ENCODE peak calls at places on chromosomes 3 and 15, in five cellular contexts. L is mammary epithelial cell, R is PC-3, J is astrocyte of the spinal cord, P is heart left ventricle. E is an unnamed sample.

GRCh38 chr3:47421741-47422649 is 41.2 kb downstream of the PTPN23 start:
- DNase-seq in L (peak; percentile 42), R (peak; percentile 34), J (no peak), P (peak; percentile 72), E (no peak)

GRCh38 chr15:31267161-31268107 is 59.2 kb upstream of the KLF13 start:
- DNase-seq in L (no peak), R (no peak), J (no peak), P (peak; percentile 16), E (no peak)

GRCh38 chr3:148757238-148757930 is 59.7 kb downstream of the AGTR1 start:
- DNase-seq in L (peak; percentile 1), R (no peak), J (peak; percentile 84), P (no peak), E (peak; percentile 65)

GRCh38 chr15:38555686-38556334 is 8.8 kb downstream of the RASGRP1 start:
- DNase-seq in L (no peak), R (no peak), J (peak; percentile 13), P (no peak), E (no peak)

GRCh38 chr3:86830566-86830965 is 160.4 kb downstream of the VGLL3 start:
- DNase-seq in L (peak; percentile 11), R (no peak), J (peak; percentile 77), P (no peak), E (peak; percentile 64)

GRCh38 chr3:57158813-57159678 is 6.1 kb downstream of the IL17RD start:
- DNase-seq in L (peak; percentile 21), R (peak; percentile 91), J (peak; percentile 43), P (no peak), E (no peak)

GRCh38 chr3:28286595-28286994 is 45.2 kb downstream of the CMC1 start:
- DNase-seq in L (peak; percentile 27), R (peak; percentile 68), J (peak; percentile 50), P (no peak), E (peak; percentile 16)

GRCh38 chr15:49978171-49978570 is 140.9 kb downstream of the ATP8B4 start:
- DNase-seq in L (no peak), R (no peak), J (no peak), P (no peak), E (no peak)

GRCh38 chr3:45599424-45599886 is 4.9 kb downstream of the LIMD1 start:
- DNase-seq in L (no peak), R (no peak), J (no peak), P (peak; percentile 51), E (no peak)

GRCh38 chr3:197482001-197482400 is 73.8 kb downstream of the BDH1 start:
- DNase-seq in L (peak; percentile 52), R (peak; percentile 58), J (peak; percentile 71), P (no peak), E (no peak)

GRCh38 chr3:182487621-182488020 is 305.7 kb upstream of the ATP11B start:
- DNase-seq in L (no peak), R (peak; percentile 42), J (no peak), P (no peak), E (no peak)

GRCh38 chr3:174949523-174949922 is 90.4 kb downstream of the NAALADL2 start:
- DNase-seq in L (peak; percentile 70), R (peak; percentile 85), J (peak; percentile 97), P (no peak), E (peak; percentile 93)

GRCh38 chr3:172658344-172659245 is 52.3 kb downstream of the NCEH1 start:
- DNase-seq in L (peak; percentile 73), R (peak; percentile 85), J (peak; percentile 98), P (no peak), E (peak; percentile 98)

GRCh38 chr3:133851266-133851906 is 44.3 kb downstream of the RAB6B start:
- DNase-seq in L (no peak), R (no peak), J (no peak), P (no peak), E (no peak)

GRCh38 chr15:49082960-49083359 is 36.7 kb upstream of the SECISBP2L start:
- DNase-seq in L (no peak), R (no peak), J (peak; percentile 38), P (no peak), E (no peak)

GRCh38 chr3:89098964-89099585 is 8.3 kb upstream of the EPHA3 start:
- DNase-seq in L (peak; percentile 46), R (peak; percentile 79), J (peak; percentile 82), P (no peak), E (peak; percentile 51)

GRCh38 chr3:48695113-48695753 is 9.5 kb upstream of the NCKIPSD start:
- DNase-seq in L (peak; percentile 70), R (no peak), J (peak; percentile 76), P (peak; percentile 53), E (no peak)

GRCh38 chr3:152270145-152270870 is 1.6 kb downstream of the MBNL1 start:
- DNase-seq in L (no peak), R (peak; percentile 23), J (no peak), P (no peak), E (no peak)

GRCh38 chr3:36312351-36312750 is 68.0 kb upstream of the STAC start:
- DNase-seq in L (no peak), R (peak; percentile 30), J (no peak), P (no peak), E (no peak)

GRCh38 chr3:12964713-12965612 is 108.3 kb downstream of the IQSEC1 start:
- DNase-seq in L (no peak), R (peak; percentile 21), J (no peak), P (no peak), E (no peak)

GRCh38 chr3:57109437-57110199 is 49.2 kb downstream of the SPATA12 start:
- DNase-seq in L (no peak), R (no peak), J (no peak), P (no peak), E (no peak)

GRCh38 chr3:100603449-100603848 is 6.0 kb upstream of the ADGRG7 start:
- DNase-seq in L (peak; percentile 73), R (peak; percentile 80), J (peak; percentile 49), P (no peak), E (peak; percentile 15)

GRCh38 chr3:96700322-96701315 is 113.8 kb upstream of the EPHA6 start:
- DNase-seq in L (no peak), R (peak; percentile 31), J (peak; percentile 8), P (no peak), E (peak; percentile 13)

GRCh38 chr3:52873433-52874159 is 23.8 kb downstream of the STIMATE start:
- DNase-seq in L (peak; percentile 14), R (peak; percentile 47), J (peak; percentile 59), P (no peak), E (peak; percentile 18)

GRCh38 chr3:40810813-40811212 is 286.1 kb downstream of the ZNF621 start:
- DNase-seq in L (no peak), R (no peak), J (no peak), P (no peak), E (no peak)

GRCh38 chr3:10526366-10526765 is 21.0 kb upstream of the ATP2B2 start:
- DNase-seq in L (no peak), R (no peak), J (no peak), P (peak; percentile 7), E (no peak)

DNA sequence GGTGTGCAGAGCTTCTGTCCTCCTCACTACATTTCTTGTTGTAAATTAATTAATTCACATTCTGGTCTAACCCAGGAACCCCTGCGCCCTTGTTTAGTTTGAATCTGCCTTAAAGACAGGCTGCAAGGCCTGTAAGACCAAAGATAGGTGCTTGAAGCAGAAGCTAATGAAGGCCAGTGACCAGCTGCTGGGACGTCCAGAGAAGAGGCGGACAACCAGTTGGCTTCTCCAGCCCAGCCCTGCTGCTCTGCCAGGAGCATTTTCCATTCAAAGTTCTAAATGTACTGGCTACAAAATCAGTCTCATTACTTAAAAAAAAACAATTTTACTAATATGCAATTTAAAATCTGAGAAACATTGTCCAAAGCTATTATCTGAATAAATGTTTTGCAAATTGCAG is 43.6 kb downstream of the FSIP1 start:
- DNase-seq in L (no peak), R (no peak), J (no peak), P (no peak), E (no peak)
- H3K4me3 ChIP-seq in L (no peak overlapping the region), R (no peak overlapping the region), J (no peak overlapping the region), P (no peak overlapping the region), E (no peak overlapping the region)

DNA sequence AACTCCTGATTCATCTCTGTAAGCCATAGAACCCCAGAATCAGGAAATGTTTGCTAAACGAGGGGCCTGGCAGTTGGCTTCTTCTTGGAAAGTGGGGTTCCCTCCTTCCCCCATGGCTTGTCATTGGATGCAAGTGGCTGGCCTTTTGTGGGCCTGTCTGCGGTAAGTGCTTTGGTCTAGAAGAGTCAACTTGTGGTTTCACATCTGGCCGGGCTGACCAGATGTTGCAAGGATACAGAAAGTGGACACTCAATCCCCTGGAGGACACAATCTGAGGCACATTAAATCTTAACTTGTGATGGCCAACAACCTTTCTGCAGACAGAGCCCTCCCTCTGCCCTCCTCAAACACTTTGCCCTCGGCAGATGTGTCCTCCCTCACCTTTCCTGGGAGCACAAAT is 1.1 kb downstream of the FAH start:
- DNase-seq in L (no peak), R (no peak), J (no peak), P (no peak), E (no peak)
- TF ChIP-seq CTCF in L (no peak), R (no peak), J (no peak), P (no peak), E (no peak)

GRCh38 chr15:64092075-64092820 is 1.4 kb downstream of the CIAO2A start:
- DNase-seq in L (no peak), R (peak; percentile 28), J (no peak), P (no peak), E (no peak)

GRCh38 chr15:64093627-64094417 is at the start of gene CIAO2A:
- DNase-seq in L (peak; percentile 99), R (peak; percentile 97), J (peak; percentile 99), P (peak; percentile 96), E (peak; percentile 97)

GRCh38 chr15:64092864-64093626 is 593 bp downstream of the CIAO2A start:
- DNase-seq in L (peak; percentile 38), R (peak; percentile 12), J (peak; percentile 77), P (peak; percentile 51), E (peak; percentile 53)

GRCh38 chr15:64090527-64090926 is 3.1 kb downstream of the CIAO2A start:
- DNase-seq in L (no peak), R (no peak), J (no peak), P (no peak), E (no peak)

GRCh38 chr15:64089553-64090280 is 3.9 kb downstream of the CIAO2A start:
- DNase-seq in L (no peak), R (no peak), J (no peak), P (no peak), E (no peak)
- H3K4me3 ChIP-seq in L (no peak overlapping the region), R (no peak overlapping the region), J (no peak overlapping the region), P (no peak overlapping the region), E (no peak overlapping the region)

GRCh38 chr15:81297580-81298575 is 26.1 kb downstream of the STARD5 start:
- DNase-seq in L (no peak), R (peak; percentile 17), J (no peak), P (no peak), E (no peak)

GRCh38 chr15:81295466-81296145 is 28.3 kb downstream of the STARD5 start:
- DNase-seq in L (no peak), R (no peak), J (no peak), P (no peak), E (no peak)

GRCh38 chr15:81296218-81296617 is 27.7 kb downstream of the STARD5 start:
- DNase-seq in L (no peak), R (no peak), J (no peak), P (no peak), E (no peak)

GRCh38 chr15:81297147-81297572 is 26.8 kb downstream of the STARD5 start:
- DNase-seq in L (peak; percentile 93), R (peak; percentile 95), J (no peak), P (no peak), E (no peak)

DNA sequence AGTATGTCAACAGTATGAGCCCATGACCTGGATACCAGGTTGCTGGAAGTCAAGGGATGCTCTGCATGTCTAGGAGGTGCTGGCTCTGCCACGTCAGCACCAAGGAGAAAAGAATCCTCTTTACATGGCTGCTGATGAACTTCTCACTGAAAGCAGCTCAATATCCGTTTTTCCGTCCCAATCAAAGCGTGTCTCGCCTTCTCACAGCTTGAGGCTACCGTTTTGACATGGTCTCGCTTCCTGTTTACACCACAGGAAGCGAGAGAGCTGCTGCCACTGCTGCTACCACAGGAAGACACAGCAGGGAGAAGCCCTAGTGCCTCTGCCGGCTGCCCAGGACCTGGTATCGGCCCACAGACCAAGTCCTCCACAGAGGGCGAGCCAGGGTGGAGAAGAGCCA is 27.3 kb downstream of the STARD5 start:
- DNase-seq in L (no peak), R (no peak), J (no peak), P (peak; percentile 53), E (no peak)
- TF ChIP-seq CTCF in L (no peak), R (no peak), J (no peak), P (no peak), E (no peak)

E was measured in astrocyte of the cerebellum.